ENCODE peak calls at places on chromosomes 7 and 10, in nine cellular contexts. V is HCT116; N is CD4-positive, CD25-positive, alpha-beta regulatory T cell; F is A549; Z is psoas muscle; Q is lower lobe of right lung; J is DND-41; S is heart right ventricle; L is mesendoderm. A is an unnamed sample.

GRCh38 chr10:27474741-27475140 is 29.4 kb upstream of the RAB18 start:
- DNase-seq in V (no peak), N (no peak), F (no peak), Z (no peak), Q (no peak), J (no peak), S (no peak), L (no peak), A (no peak)

GRCh38 chr10:84194424-84195043 is at the start of gene CDHR1:
- DNase-seq in V (no peak), N (peak), F (peak), Z (no peak), Q (no peak), J (no peak), S (peak), L (peak), A (peak)

GRCh38 chr10:77637474-77637985 is at the start of gene KCNMA1:
- DNase-seq in V (no peak), N (no peak), F (peak), Z (peak), Q (peak), J (no peak), S (no peak), L (peak), A (peak)

GRCh38 chr7:97868788-97869187 is 3.4 kb downstream of the ASNS start:
- DNase-seq in V (no peak), N (no peak), F (no peak), Z (no peak), Q (no peak), J (no peak), S (no peak), L (no peak), A (no peak)

GRCh38 chr10:78328592-78329404 is 295.1 kb downstream of the RPS24 start:
- DNase-seq in V (no peak), N (no peak), F (no peak), Z (no peak), Q (no peak), J (no peak), S (no peak), L (no peak), A (no peak)

GRCh38 chr10:47378606-47379444 is 5.3 kb downstream of the ZNF488 start:
- DNase-seq in V (no peak), N (no peak), F (no peak), Z (no peak), Q (no peak), J (no peak), S (no peak), L (no peak), A (no peak)

GRCh38 chr10:71982269-71983178 is 18.3 kb downstream of the CHST3 start:
- DNase-seq in V (no peak), N (no peak), F (no peak), Z (no peak), Q (no peak), J (no peak), S (no peak), L (peak), A (no peak)

GRCh38 chr7:36400023-36400422 is 10.4 kb downstream of the ANLN start:
- DNase-seq in V (no peak), N (no peak), F (no peak), Z (no peak), Q (no peak), J (no peak), S (no peak), L (no peak), A (no peak)

GRCh38 chr10:31273789-31274188 is 45.2 kb upstream of the ZEB1 start:
- DNase-seq in V (no peak), N (no peak), F (no peak), Z (no peak), Q (no peak), J (no peak), S (no peak), L (no peak), A (no peak)

GRCh38 chr7:45238806-45239205 is 81.2 kb downstream of the RAMP3 start:
- DNase-seq in V (no peak), N (no peak), F (no peak), Z (no peak), Q (no peak), J (no peak), S (no peak), L (no peak), A (no peak)

DNA sequence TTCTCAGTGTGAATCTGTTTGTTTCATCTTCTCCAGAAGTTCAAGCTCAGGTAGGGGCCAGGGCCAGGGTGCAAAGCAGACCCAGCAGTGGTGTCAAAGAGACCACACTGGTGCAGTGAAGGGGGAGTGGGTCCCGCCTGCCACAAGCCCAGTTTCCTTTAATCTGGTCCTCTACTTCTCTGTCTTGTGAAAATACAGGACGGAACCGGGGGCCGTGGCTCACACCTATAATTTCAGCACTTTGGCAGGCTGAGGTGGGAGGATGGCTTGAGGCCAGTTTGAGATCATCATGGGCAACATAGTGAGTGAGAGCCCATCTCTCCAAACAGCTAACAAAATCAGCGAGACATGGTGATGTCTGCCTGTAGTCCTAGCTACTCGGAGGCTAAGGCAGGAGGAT is 109.0 kb downstream of the SLIT1 start:
- DNase-seq in V (no peak), N (no peak), F (no peak), Z (no peak), Q (no peak), J (no peak), S (no peak), L (no peak), A (no peak)
- H3K27ac ChIP-seq in V (no peak), N (no peak), F (no peak), Z (no peak), Q (no peak), J (no peak), S (no peak), L (no peak), A (no peak)

GRCh38 chr7:26198133-26198780 is 2.3 kb downstream of the HNRNPA2B1 start:
- DNase-seq in V (no peak), N (no peak), F (no peak), Z (no peak), Q (no peak), J (no peak), S (no peak), L (no peak), A (no peak)

GRCh38 chr7:26195182-26195581 is 5.4 kb downstream of the HNRNPA2B1 start:
- DNase-seq in V (no peak), N (no peak), F (no peak), Z (no peak), Q (no peak), J (no peak), S (no peak), L (no peak), A (no peak)

GRCh38 chr7:26197153-26198115 is 3.1 kb downstream of the HNRNPA2B1 start:
- DNase-seq in V (no peak), N (no peak), F (no peak), Z (no peak), Q (no peak), J (no peak), S (no peak), L (no peak), A (no peak)

GRCh38 chr7:26195867-26196266 is 4.7 kb downstream of the HNRNPA2B1 start:
- DNase-seq in V (no peak), N (no peak), F (no peak), Z (no peak), Q (no peak), J (no peak), S (no peak), L (no peak), A (no peak)

GRCh38 chr7:26196305-26196704 is 4.2 kb downstream of the HNRNPA2B1 start:
- DNase-seq in V (no peak), N (no peak), F (no peak), Z (no peak), Q (no peak), J (no peak), S (no peak), L (no peak), A (no peak)
- H3K4me3 ChIP-seq in V (no peak), N (peak), F (peak), Z (peak), Q (peak), J (peak), S (peak), L (no peak), A (peak)

DNA sequence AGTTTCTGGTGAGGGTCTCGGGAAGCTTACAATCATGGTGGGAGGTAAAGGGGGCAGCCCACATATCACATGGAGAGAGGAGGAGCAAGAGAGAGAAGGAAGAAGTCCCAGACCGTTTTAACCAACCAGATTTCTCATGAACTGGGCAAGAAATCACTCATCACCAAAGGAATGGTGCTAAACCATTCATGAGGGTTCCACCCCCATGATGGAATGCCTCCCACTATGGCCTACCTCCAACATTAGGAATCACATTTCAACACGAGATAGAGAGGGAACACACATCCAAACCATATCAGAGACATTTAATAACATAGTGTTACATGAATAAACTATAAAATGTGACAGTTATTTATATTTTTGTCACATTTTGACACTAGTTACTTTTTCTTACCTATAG is 214.8 kb upstream of the MAGI2 start:
- DNase-seq in V (no peak), N (no peak), F (no peak), Z (no peak), Q (no peak), J (no peak), S (no peak), L (no peak), A (no peak)
- H3K27ac ChIP-seq in V (no peak), N (no peak), F (no peak), Z (no peak), Q (no peak), J (no peak), S (no peak), L (no peak), A (no peak)

DNA sequence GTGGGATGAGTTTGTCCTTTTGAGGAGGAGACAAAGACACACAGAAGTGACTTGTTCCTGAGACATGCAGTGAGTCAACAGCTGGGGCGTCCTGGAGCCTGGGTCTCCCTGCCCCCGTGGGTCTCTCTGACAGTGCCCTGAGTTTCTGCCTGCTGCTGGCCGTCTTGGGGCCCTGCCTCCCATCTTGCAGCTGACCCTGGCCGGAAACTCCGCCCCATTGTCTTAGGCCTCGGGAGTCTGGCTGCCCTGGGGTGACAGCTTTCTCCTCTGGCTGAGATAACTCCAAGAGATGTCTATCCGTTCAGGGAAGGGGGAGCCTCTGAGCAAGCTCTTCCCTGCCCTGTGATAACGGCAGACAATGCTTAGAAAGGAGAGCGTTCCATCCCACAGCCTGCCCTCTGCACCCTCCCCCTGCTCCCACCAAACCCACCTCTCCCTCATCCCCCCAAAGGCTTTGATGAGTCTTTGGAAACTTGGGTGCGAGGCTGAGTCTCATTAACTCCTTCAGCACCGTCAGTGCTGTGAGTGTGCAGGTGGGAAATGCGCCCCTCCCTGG is 69.5 kb upstream of the PODXL start:
- DNase-seq in V (peak), N (no peak), F (peak), Z (peak), Q (no peak), J (no peak), S (peak), L (peak), A (no peak)
- H3K4me3 ChIP-seq in V (peak), N (no peak), F (peak), Z (no peak), Q (no peak), J (no peak), S (no peak), L (no peak), A (no peak)

DNA sequence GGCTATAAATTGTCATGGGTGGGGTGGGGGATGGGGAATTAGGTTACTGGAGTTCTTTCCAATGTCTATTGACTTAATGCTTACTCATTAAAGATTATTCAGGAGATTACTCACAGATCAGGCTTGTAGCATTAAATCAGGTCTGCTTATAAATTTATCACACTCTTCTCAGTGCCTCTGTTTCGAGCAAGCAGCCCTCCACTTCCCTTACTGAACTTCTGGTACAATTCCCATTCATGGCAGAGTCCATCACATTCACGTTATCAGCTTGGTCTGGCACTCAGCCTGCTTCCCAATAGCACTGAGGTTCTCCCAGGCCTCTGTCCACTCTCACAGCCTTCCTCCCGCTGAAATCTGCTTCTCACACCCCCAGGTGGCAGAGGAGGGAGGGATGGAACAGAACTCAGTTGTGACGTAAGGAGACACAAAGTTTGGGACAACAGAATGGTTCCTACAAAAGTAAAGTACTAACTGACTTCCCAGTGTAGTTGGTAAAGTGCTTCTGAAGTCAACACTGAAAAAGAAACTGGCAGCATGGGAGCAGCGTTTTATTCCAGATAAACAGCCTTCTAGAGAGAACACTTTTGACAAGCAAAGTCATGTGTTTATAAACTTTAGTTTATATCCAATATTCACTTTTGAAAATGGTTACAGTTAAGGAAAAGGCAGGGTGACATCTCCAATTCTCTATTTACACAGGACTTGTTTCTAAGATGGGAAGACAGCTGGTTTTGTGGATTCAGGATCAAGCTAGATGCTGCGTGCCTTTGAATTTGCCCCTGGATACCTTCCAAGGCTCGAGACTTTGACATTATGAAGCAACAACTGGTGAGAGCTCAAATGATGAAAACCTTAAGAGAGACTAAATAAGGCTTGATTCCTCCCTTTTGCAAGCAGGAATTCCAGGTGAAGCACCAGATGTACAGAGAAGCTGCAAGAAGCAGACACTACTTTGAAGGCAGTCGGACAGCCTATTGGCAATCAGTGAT is 81.4 kb downstream of the ATXN7L1 start:
- DNase-seq in V (no peak), N (no peak), F (no peak), Z (no peak), Q (no peak), J (no peak), S (peak), L (no peak), A (no peak)
- H3K27ac ChIP-seq in V (no peak), N (no peak), F (peak), Z (no peak), Q (peak), J (no peak), S (no peak), L (no peak), A (peak)

GRCh38 chr7:76261935-76262334 is 40.5 kb upstream of the HSPB1 start:
- DNase-seq in V (no peak), N (no peak), F (no peak), Z (no peak), Q (no peak), J (no peak), S (no peak), L (no peak), A (no peak)

GRCh38 chr7:76260171-76260703 is 42.2 kb upstream of the HSPB1 start:
- DNase-seq in V (peak), N (peak), F (no peak), Z (no peak), Q (no peak), J (peak), S (no peak), L (peak), A (no peak)

GRCh38 chr7:76257973-76258372 is 44.5 kb upstream of the HSPB1 start:
- DNase-seq in V (no peak), N (no peak), F (no peak), Z (no peak), Q (no peak), J (no peak), S (no peak), L (peak), A (no peak)

GRCh38 chr7:76261329-76261728 is 41.1 kb upstream of the HSPB1 start:
- DNase-seq in V (no peak), N (no peak), F (no peak), Z (no peak), Q (no peak), J (no peak), S (no peak), L (no peak), A (no peak)

GRCh38 chr7:76259124-76260086 is 43.1 kb upstream of the HSPB1 start:
- DNase-seq in V (no peak), N (no peak), F (no peak), Z (no peak), Q (no peak), J (no peak), S (no peak), L (peak), A (no peak)
- H3K4me3 ChIP-seq in V (no peak), N (no peak), F (peak), Z (peak), Q (peak), J (no peak), S (peak), L (no peak), A (no peak)

GRCh38 chr7:1050254-1050906 is 6.0 kb downstream of the GPR146 start:
- DNase-seq in V (no peak), N (no peak), F (no peak), Z (no peak), Q (peak), J (no peak), S (no peak), L (no peak), A (no peak)

GRCh38 chr7:1050956-1051690 is 6.8 kb downstream of the GPR146 start:
- DNase-seq in V (no peak), N (no peak), F (no peak), Z (no peak), Q (peak), J (no peak), S (peak), L (no peak), A (no peak)

GRCh38 chr7:1046722-1047679 is 2.7 kb downstream of the GPR146 start:
- DNase-seq in V (no peak), N (peak), F (no peak), Z (no peak), Q (peak), J (no peak), S (no peak), L (no peak), A (peak)

GRCh38 chr7:1049801-1050200 is 5.5 kb downstream of the GPR146 start:
- DNase-seq in V (no peak), N (no peak), F (no peak), Z (no peak), Q (peak), J (no peak), S (no peak), L (no peak), A (no peak)

DNA sequence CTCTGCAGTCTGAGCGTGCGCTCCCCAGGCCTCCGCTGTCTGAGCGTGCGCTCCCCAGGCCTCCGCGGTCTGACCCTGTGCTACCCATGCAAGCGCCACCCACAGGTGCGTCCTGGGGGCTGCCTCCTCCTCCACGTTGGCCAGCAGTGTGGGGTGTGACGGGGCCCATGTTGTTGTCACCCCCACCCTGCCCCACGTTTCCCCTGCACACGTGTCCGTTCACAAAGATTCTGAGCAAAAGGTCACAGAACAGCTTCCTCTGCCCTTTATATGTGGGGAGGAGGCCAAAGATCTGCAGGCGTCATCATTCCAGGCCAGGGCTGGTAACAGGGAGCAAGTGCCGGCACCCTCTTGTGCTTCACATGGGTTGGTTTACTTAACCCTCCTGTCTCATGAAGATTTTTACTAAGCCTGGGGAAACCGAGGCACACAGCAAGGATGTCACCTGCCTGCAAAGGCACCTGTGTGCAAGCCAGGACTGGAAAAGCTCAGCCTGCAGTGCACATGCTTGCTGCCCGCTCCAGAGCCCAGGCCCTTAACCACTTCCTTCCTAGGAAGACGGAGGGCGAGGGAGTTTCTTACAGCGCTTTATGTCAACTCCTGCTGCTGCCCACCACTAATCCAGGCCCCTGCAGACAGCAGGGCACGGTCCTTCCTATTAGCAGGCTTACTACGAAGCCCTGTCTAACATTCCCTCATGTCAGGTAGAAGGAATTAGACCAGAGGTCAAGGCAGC is 4.8 kb downstream of the GPR146 start:
- DNase-seq in V (no peak), N (no peak), F (no peak), Z (no peak), Q (no peak), J (no peak), S (no peak), L (no peak), A (no peak)
- H3K27ac ChIP-seq in V (no peak), N (no peak), F (no peak), Z (no peak), Q (peak), J (no peak), S (no peak), L (no peak), A (no peak)

GRCh38 chr7:23273141-23273599 is 26.0 kb upstream of the MALSU1 start:
- DNase-seq in V (peak), N (peak), F (peak), Z (peak), Q (peak), J (peak), S (peak), L (peak), A (peak)
- H3K4me3 ChIP-seq in V (peak), N (peak), F (peak), Z (peak), Q (no peak), J (no peak), S (no peak), L (no peak), A (no peak)

GRCh38 chr10:130935051-130935450 is 376.5 kb downstream of the TCERG1L start:
- DNase-seq in V (no peak), N (no peak), F (no peak), Z (peak), Q (no peak), J (no peak), S (no peak), L (peak), A (no peak)
- H3K27ac ChIP-seq in V (no peak), N (no peak), F (no peak), Z (no peak), Q (no peak), J (no peak), S (no peak), L (peak), A (no peak)

A was measured in transverse colon.